ENCODE peak calls at places on chromosomes 13 and 19, in nine cellular contexts. One of them, this sample, is unnamed.

GRCh38 chr19:20315543-20315942 is 148.5 kb downstream of the ZNF486 start:
- DNase-seq in CD4-positive, alpha-beta T cell: no peak
- DNase-seq in fibroblast of pulmonary artery: no peak
- DNase-seq in nephron progenitor cell: no peak
- DNase-seq in glutamatergic neuron: no peak
- DNase-seq in GM13977: no peak
- DNase-seq in mucosa of descending colon: no peak
- DNase-seq in hepatocyte: no peak
- DNase-seq in AG09309: no peak
- DNase-seq in this sample: no peak

GRCh38 chr19:56309511-56310185 is 5.0 kb downstream of the ZSCAN5A start:
- DNase-seq in nephron progenitor cell: peak; percentile 55
- DNase-seq in mucosa of descending colon: peak; percentile 57
- DNase-seq in glutamatergic neuron: peak; percentile 73
- DNase-seq in hepatocyte: peak; percentile 69
- DNase-seq in fibroblast of pulmonary artery: peak; percentile 40
- DNase-seq in GM13977: peak; percentile 40
- DNase-seq in CD4-positive, alpha-beta T cell: peak; percentile 7
- DNase-seq in AG09309: no peak
- DNase-seq in this sample: no peak

GRCh38 chr19:49356382-49356781 is 5.8 kb downstream of the TEAD2 start:
- DNase-seq in fibroblast of pulmonary artery: no peak
- DNase-seq in mucosa of descending colon: no peak
- DNase-seq in hepatocyte: no peak
- DNase-seq in CD4-positive, alpha-beta T cell: no peak
- DNase-seq in GM13977: peak; percentile 8
- DNase-seq in nephron progenitor cell: no peak
- DNase-seq in AG09309: no peak
- DNase-seq in glutamatergic neuron: no peak
- DNase-seq in this sample: no peak

GRCh38 chr19:7831452-7831851 is 1.4 kb downstream of the EVI5L start:
- DNase-seq in CD4-positive, alpha-beta T cell: no peak
- DNase-seq in fibroblast of pulmonary artery: peak; percentile 44
- DNase-seq in AG09309: no peak
- DNase-seq in mucosa of descending colon: no peak
- DNase-seq in hepatocyte: peak; percentile 61
- DNase-seq in GM13977: peak; percentile 38
- DNase-seq in nephron progenitor cell: peak; percentile 57
- DNase-seq in glutamatergic neuron: peak; percentile 55
- DNase-seq in this sample: no peak

GRCh38 chr13:56861472-56861871 is 279.2 kb upstream of the PRR20A start:
- DNase-seq in hepatocyte: no peak
- DNase-seq in CD4-positive, alpha-beta T cell: no peak
- DNase-seq in AG09309: no peak
- DNase-seq in mucosa of descending colon: no peak
- DNase-seq in GM13977: no peak
- DNase-seq in glutamatergic neuron: no peak
- DNase-seq in fibroblast of pulmonary artery: peak; percentile 44
- DNase-seq in nephron progenitor cell: no peak
- DNase-seq in this sample: no peak

GRCh38 chr19:36488816-36489138 is 584 bp downstream of the ZNF566 start:
- DNase-seq in GM13977: peak; percentile 47
- DNase-seq in hepatocyte: peak; percentile 40
- DNase-seq in CD4-positive, alpha-beta T cell: no peak
- DNase-seq in nephron progenitor cell: no peak
- DNase-seq in fibroblast of pulmonary artery: no peak
- DNase-seq in mucosa of descending colon: no peak
- DNase-seq in glutamatergic neuron: peak; percentile 17
- DNase-seq in AG09309: no peak
- DNase-seq in this sample: no peak

GRCh38 chr19:46555684-46556083 is 45.4 kb upstream of the CALM3 start:
- DNase-seq in nephron progenitor cell: no peak
- DNase-seq in hepatocyte: no peak
- DNase-seq in AG09309: no peak
- DNase-seq in CD4-positive, alpha-beta T cell: no peak
- DNase-seq in glutamatergic neuron: no peak
- DNase-seq in fibroblast of pulmonary artery: no peak
- DNase-seq in mucosa of descending colon: no peak
- DNase-seq in GM13977: no peak
- DNase-seq in this sample: no peak

GRCh38 chr13:100490692-100491091 is 97.9 kb downstream of the GGACT start:
- DNase-seq in nephron progenitor cell: peak; percentile 13
- DNase-seq in GM13977: no peak
- DNase-seq in CD4-positive, alpha-beta T cell: no peak
- DNase-seq in AG09309: no peak
- DNase-seq in glutamatergic neuron: no peak
- DNase-seq in fibroblast of pulmonary artery: no peak
- DNase-seq in mucosa of descending colon: no peak
- DNase-seq in hepatocyte: no peak
- DNase-seq in this sample: no peak

GRCh38 chr13:31433756-31434155 is 234.0 kb downstream of the B3GLCT start:
- DNase-seq in GM13977: no peak
- DNase-seq in CD4-positive, alpha-beta T cell: no peak
- DNase-seq in mucosa of descending colon: no peak
- DNase-seq in fibroblast of pulmonary artery: no peak
- DNase-seq in hepatocyte: no peak
- DNase-seq in nephron progenitor cell: no peak
- DNase-seq in glutamatergic neuron: no peak
- DNase-seq in AG09309: no peak
- DNase-seq in this sample: no peak

GRCh38 chr13:19766637-19767036 is 16.1 kb downstream of the PSPC1 start:
- DNase-seq in AG09309: no peak
- DNase-seq in fibroblast of pulmonary artery: no peak
- DNase-seq in GM13977: no peak
- DNase-seq in glutamatergic neuron: no peak
- DNase-seq in mucosa of descending colon: no peak
- DNase-seq in nephron progenitor cell: no peak
- DNase-seq in CD4-positive, alpha-beta T cell: no peak
- DNase-seq in hepatocyte: no peak
- DNase-seq in this sample: no peak

GRCh38 chr19:31330761-31331160 is 18.5 kb downstream of the TSHZ3 start:
- DNase-seq in glutamatergic neuron: no peak
- DNase-seq in AG09309: no peak
- DNase-seq in mucosa of descending colon: no peak
- DNase-seq in fibroblast of pulmonary artery: no peak
- DNase-seq in GM13977: no peak
- DNase-seq in CD4-positive, alpha-beta T cell: no peak
- DNase-seq in hepatocyte: no peak
- DNase-seq in nephron progenitor cell: no peak
- DNase-seq in this sample: no peak

GRCh38 chr19:18408053-18408476 is 10.6 kb upstream of the LRRC25 start:
- DNase-seq in CD4-positive, alpha-beta T cell: no peak
- DNase-seq in fibroblast of pulmonary artery: no peak
- DNase-seq in hepatocyte: no peak
- DNase-seq in AG09309: no peak
- DNase-seq in nephron progenitor cell: peak; percentile 39
- DNase-seq in mucosa of descending colon: peak; percentile 83
- DNase-seq in GM13977: peak; percentile 79
- DNase-seq in glutamatergic neuron: no peak
- DNase-seq in this sample: no peak

GRCh38 chr13:110269509-110270185 is 37.3 kb downstream of the COL4A1 start:
- DNase-seq in nephron progenitor cell: no peak
- DNase-seq in fibroblast of pulmonary artery: no peak
- DNase-seq in glutamatergic neuron: no peak
- DNase-seq in GM13977: no peak
- DNase-seq in hepatocyte: no peak
- DNase-seq in mucosa of descending colon: no peak
- DNase-seq in AG09309: no peak
- DNase-seq in CD4-positive, alpha-beta T cell: no peak
- DNase-seq in this sample: no peak

GRCh38 chr13:23844132-23844531 is 45.1 kb downstream of the MIPEP start:
- DNase-seq in fibroblast of pulmonary artery: no peak
- DNase-seq in nephron progenitor cell: no peak
- DNase-seq in GM13977: no peak
- DNase-seq in AG09309: no peak
- DNase-seq in hepatocyte: no peak
- DNase-seq in glutamatergic neuron: no peak
- DNase-seq in mucosa of descending colon: no peak
- DNase-seq in CD4-positive, alpha-beta T cell: no peak
- DNase-seq in this sample: no peak

GRCh38 chr19:2474232-2475017 is 1.5 kb upstream of the GADD45B start:
- DNase-seq in AG09309: no peak
- DNase-seq in nephron progenitor cell: peak; percentile 93
- DNase-seq in fibroblast of pulmonary artery: peak; percentile 89
- DNase-seq in GM13977: peak; percentile 90
- DNase-seq in mucosa of descending colon: peak; percentile 84
- DNase-seq in CD4-positive, alpha-beta T cell: peak; percentile 78
- DNase-seq in hepatocyte: peak; percentile 96
- DNase-seq in glutamatergic neuron: peak; percentile 91
- DNase-seq in this sample: peak; percentile 82

GRCh38 chr13:47337781-47338507 is 441.1 kb upstream of the HTR2A start:
- DNase-seq in nephron progenitor cell: peak; percentile 3
- DNase-seq in CD4-positive, alpha-beta T cell: no peak
- DNase-seq in glutamatergic neuron: peak; percentile 16
- DNase-seq in AG09309: peak; percentile 49
- DNase-seq in mucosa of descending colon: no peak
- DNase-seq in GM13977: no peak
- DNase-seq in fibroblast of pulmonary artery: peak; percentile 58
- DNase-seq in hepatocyte: peak; percentile 21
- DNase-seq in this sample: no peak

GRCh38 chr13:80655778-80656518 is 315.0 kb upstream of the SPRY2 start:
- DNase-seq in AG09309: no peak
- DNase-seq in fibroblast of pulmonary artery: no peak
- DNase-seq in glutamatergic neuron: no peak
- DNase-seq in hepatocyte: no peak
- DNase-seq in mucosa of descending colon: no peak
- DNase-seq in CD4-positive, alpha-beta T cell: no peak
- DNase-seq in GM13977: no peak
- DNase-seq in nephron progenitor cell: no peak
- DNase-seq in this sample: no peak

GRCh38 chr13:104953588-104953987 is 1581.9 kb downstream of the EFNB2 start:
- DNase-seq in mucosa of descending colon: no peak
- DNase-seq in CD4-positive, alpha-beta T cell: no peak
- DNase-seq in GM13977: no peak
- DNase-seq in fibroblast of pulmonary artery: no peak
- DNase-seq in glutamatergic neuron: no peak
- DNase-seq in AG09309: no peak
- DNase-seq in nephron progenitor cell: no peak
- DNase-seq in hepatocyte: no peak
- DNase-seq in this sample: no peak

GRCh38 chr13:27556109-27556508 is 64.2 kb downstream of the LNX2 start:
- DNase-seq in AG09309: peak; percentile 29
- DNase-seq in mucosa of descending colon: no peak
- DNase-seq in nephron progenitor cell: no peak
- DNase-seq in GM13977: no peak
- DNase-seq in hepatocyte: no peak
- DNase-seq in fibroblast of pulmonary artery: peak; percentile 69
- DNase-seq in CD4-positive, alpha-beta T cell: no peak
- DNase-seq in glutamatergic neuron: no peak
- DNase-seq in this sample: no peak

GRCh38 chr13:27549406-27549981 is 70.8 kb downstream of the LNX2 start:
- DNase-seq in hepatocyte: peak; percentile 55
- DNase-seq in mucosa of descending colon: peak; percentile 88
- DNase-seq in GM13977: no peak
- DNase-seq in CD4-positive, alpha-beta T cell: no peak
- DNase-seq in fibroblast of pulmonary artery: peak; percentile 24
- DNase-seq in glutamatergic neuron: no peak
- DNase-seq in AG09309: no peak
- DNase-seq in nephron progenitor cell: no peak
- DNase-seq in this sample: no peak

DNA sequence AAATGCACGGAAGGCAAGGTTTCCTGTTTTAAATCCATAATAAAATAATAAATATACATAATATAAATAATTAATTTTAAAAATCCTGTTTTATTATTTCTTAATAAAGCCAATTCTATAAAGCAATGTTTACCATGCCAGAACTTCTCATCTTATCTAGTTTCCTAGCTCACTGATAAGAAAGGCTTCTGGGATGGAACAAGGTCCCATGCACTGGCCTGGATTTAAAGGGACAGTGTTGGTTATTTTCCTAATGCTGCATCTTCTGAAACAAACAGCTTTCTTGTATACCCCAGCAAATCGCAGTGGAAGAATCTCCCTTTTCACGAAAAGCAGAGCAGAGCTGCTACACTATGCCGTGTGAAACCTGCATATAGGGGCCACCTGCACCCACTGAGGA is 68.8 kb downstream of the LNX2 start:
- DNase-seq in glutamatergic neuron: no peak
- DNase-seq in nephron progenitor cell: no peak
- DNase-seq in fibroblast of pulmonary artery: no peak
- DNase-seq in AG09309: no peak
- DNase-seq in CD4-positive, alpha-beta T cell: no peak
- DNase-seq in hepatocyte: peak; percentile 17
- DNase-seq in mucosa of descending colon: no peak
- DNase-seq in GM13977: no peak
- DNase-seq in this sample: no peak
- TF ChIP-seq CTCF in glutamatergic neuron: no peak
- TF ChIP-seq CTCF in nephron progenitor cell: no peak
- TF ChIP-seq CTCF in fibroblast of pulmonary artery: no peak
- TF ChIP-seq CTCF in AG09309: no peak
- TF ChIP-seq CTCF in CD4-positive, alpha-beta T cell: no peak
- TF ChIP-seq CTCF in hepatocyte: no peak
- TF ChIP-seq CTCF in mucosa of descending colon: no peak
- TF ChIP-seq CTCF in GM13977: no peak
- TF ChIP-seq CTCF in this sample: no peak

GRCh38 chr13:25267715-25268114 is 19.6 kb downstream of the MTMR6 start:
- DNase-seq in mucosa of descending colon: no peak
- DNase-seq in GM13977: no peak
- DNase-seq in CD4-positive, alpha-beta T cell: no peak
- DNase-seq in glutamatergic neuron: no peak
- DNase-seq in AG09309: no peak
- DNase-seq in fibroblast of pulmonary artery: peak; percentile 50
- DNase-seq in nephron progenitor cell: no peak
- DNase-seq in hepatocyte: no peak
- DNase-seq in this sample: no peak
- TF ChIP-seq CTCF in mucosa of descending colon: no peak
- TF ChIP-seq CTCF in GM13977: peak; percentile 41
- TF ChIP-seq CTCF in CD4-positive, alpha-beta T cell: peak; percentile 19
- TF ChIP-seq CTCF in glutamatergic neuron: no peak
- TF ChIP-seq CTCF in AG09309: peak; percentile 9
- TF ChIP-seq CTCF in fibroblast of pulmonary artery: peak; percentile 40
- TF ChIP-seq CTCF in nephron progenitor cell: no peak
- TF ChIP-seq CTCF in hepatocyte: no peak
- TF ChIP-seq CTCF in this sample: peak; percentile 20

DNA sequence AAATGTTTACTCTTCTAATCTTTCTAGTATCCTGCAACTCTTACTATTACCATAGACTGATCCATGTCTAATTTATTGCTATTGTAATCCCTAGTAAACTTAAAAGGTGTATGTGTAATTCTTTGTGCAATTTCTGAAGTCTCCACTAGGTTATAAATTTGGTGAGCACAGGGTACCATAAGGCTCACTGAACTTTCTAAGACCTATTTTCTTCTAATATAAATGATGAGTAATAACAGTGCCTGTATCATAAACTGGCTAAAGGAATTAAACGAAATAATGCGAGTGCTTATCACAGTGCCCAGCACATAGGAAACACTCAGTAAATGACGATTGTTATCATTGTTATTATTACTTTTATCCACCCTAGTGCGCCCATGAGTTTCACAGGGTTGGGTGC is 119.1 kb downstream of the KLF12 start:
- DNase-seq in nephron progenitor cell: no peak
- DNase-seq in glutamatergic neuron: no peak
- DNase-seq in AG09309: no peak
- DNase-seq in mucosa of descending colon: no peak
- DNase-seq in hepatocyte: no peak
- DNase-seq in fibroblast of pulmonary artery: peak; percentile 20
- DNase-seq in GM13977: no peak
- DNase-seq in CD4-positive, alpha-beta T cell: no peak
- DNase-seq in this sample: no peak
- TF ChIP-seq CTCF in nephron progenitor cell: peak; percentile 20
- TF ChIP-seq CTCF in glutamatergic neuron: peak; percentile 70
- TF ChIP-seq CTCF in AG09309: no peak
- TF ChIP-seq CTCF in mucosa of descending colon: no peak
- TF ChIP-seq CTCF in hepatocyte: no peak
- TF ChIP-seq CTCF in fibroblast of pulmonary artery: peak; percentile 30
- TF ChIP-seq CTCF in GM13977: no peak
- TF ChIP-seq CTCF in CD4-positive, alpha-beta T cell: no peak
- TF ChIP-seq CTCF in this sample: no peak

GRCh38 chr13:28483313-28483931 is 11.5 kb downstream of the FLT1 start:
- DNase-seq in GM13977: no peak
- DNase-seq in CD4-positive, alpha-beta T cell: no peak
- DNase-seq in nephron progenitor cell: no peak
- DNase-seq in AG09309: no peak
- DNase-seq in hepatocyte: no peak
- DNase-seq in mucosa of descending colon: no peak
- DNase-seq in fibroblast of pulmonary artery: no peak
- DNase-seq in glutamatergic neuron: no peak
- DNase-seq in this sample: no peak
- TF ChIP-seq CTCF in GM13977: no peak
- TF ChIP-seq CTCF in CD4-positive, alpha-beta T cell: no peak
- TF ChIP-seq CTCF in nephron progenitor cell: no peak
- TF ChIP-seq CTCF in AG09309: no peak
- TF ChIP-seq CTCF in hepatocyte: peak; percentile 23
- TF ChIP-seq CTCF in mucosa of descending colon: no peak
- TF ChIP-seq CTCF in fibroblast of pulmonary artery: no peak
- TF ChIP-seq CTCF in glutamatergic neuron: no peak
- TF ChIP-seq CTCF in this sample: peak; percentile 8

This sample was measured in D721Med.